ENCODE peak calls at places on chromosomes 2 and 18, in seven cellular contexts. Q is HL-60, W is astrocyte of the cerebellum, N is endodermal cell, F is cardiac fibroblast, T is IMR-90, B is colonic mucosa. A is an unnamed sample.

GRCh38 chr18:40692871-40693270 is 1262.2 kb upstream of the PIK3C3 start:
- DNase-seq in Q (no peak), W (no peak), N (no peak), F (peak), T (peak), B (no peak), A (no peak)

GRCh38 chr2:123453772-123454171 is 571.3 kb upstream of the CNTNAP5 start:
- DNase-seq in Q (no peak), W (no peak), N (no peak), F (peak), T (no peak), B (no peak), A (no peak)

GRCh38 chr2:55130849-55131248 is 80.6 kb upstream of the RTN4 start:
- DNase-seq in Q (no peak), W (no peak), N (no peak), F (no peak), T (no peak), B (no peak), A (no peak)

GRCh38 chr18:12652861-12653401 is 5.0 kb downstream of the SPIRE1 start:
- DNase-seq in Q (no peak), W (no peak), N (no peak), F (peak), T (peak), B (no peak), A (no peak)

GRCh38 chr18:70227438-70227837 is 22.0 kb upstream of the RTTN start:
- DNase-seq in Q (no peak), W (no peak), N (no peak), F (no peak), T (no peak), B (no peak), A (no peak)

GRCh38 chr2:173958198-173958846 is 6.9 kb downstream of the SP3 start:
- DNase-seq in Q (no peak), W (no peak), N (no peak), F (no peak), T (no peak), B (no peak), A (no peak)

GRCh38 chr2:86622878-86623548 is 652 bp downstream of the RNF103 start:
- DNase-seq in Q (no peak), W (no peak), N (peak), F (no peak), T (no peak), B (peak), A (peak)

GRCh38 chr2:44257781-44258180 is 17.5 kb upstream of the SLC3A1 start:
- DNase-seq in Q (no peak), W (no peak), N (no peak), F (no peak), T (no peak), B (no peak), A (no peak)

GRCh38 chr2:75505012-75505411 is 55.7 kb downstream of the EVA1A start:
- DNase-seq in Q (no peak), W (no peak), N (no peak), F (no peak), T (no peak), B (no peak), A (no peak)

GRCh38 chr2:233928594-233929351 is 11.6 kb downstream of the TRPM8 start:
- DNase-seq in Q (no peak), W (no peak), N (peak), F (peak), T (peak), B (peak), A (peak)

GRCh38 chr2:31475692-31476091 is 61.1 kb upstream of the XDH start:
- DNase-seq in Q (no peak), W (no peak), N (no peak), F (peak), T (peak), B (no peak), A (no peak)

DNA sequence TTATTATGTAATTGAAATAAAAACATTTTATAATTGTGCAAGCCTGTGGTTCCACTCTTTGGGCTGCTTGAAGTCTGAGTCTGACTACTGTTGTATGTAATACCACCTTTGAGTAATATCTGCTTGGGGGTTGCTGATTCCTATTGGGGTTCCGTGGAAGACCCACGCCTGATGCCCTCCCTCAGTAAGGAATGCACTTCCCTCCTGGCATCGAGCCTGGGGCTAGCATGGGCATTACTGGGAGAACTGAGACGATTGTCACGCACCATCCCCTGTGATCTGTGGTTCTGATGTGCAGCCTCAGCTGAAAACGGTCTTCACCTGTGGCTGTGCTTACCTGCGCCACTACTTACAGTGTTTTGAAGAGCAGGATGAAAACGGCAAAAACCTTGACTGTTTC is 32.7 kb upstream of the RBM44 start:
- DNase-seq in Q (no peak), W (no peak), N (no peak), F (no peak), T (no peak), B (no peak), A (no peak)
- H3K4me3 ChIP-seq in Q (no peak), W (no peak), N (no peak), F (no peak), T (no peak), B (no peak), A (no peak)

DNA sequence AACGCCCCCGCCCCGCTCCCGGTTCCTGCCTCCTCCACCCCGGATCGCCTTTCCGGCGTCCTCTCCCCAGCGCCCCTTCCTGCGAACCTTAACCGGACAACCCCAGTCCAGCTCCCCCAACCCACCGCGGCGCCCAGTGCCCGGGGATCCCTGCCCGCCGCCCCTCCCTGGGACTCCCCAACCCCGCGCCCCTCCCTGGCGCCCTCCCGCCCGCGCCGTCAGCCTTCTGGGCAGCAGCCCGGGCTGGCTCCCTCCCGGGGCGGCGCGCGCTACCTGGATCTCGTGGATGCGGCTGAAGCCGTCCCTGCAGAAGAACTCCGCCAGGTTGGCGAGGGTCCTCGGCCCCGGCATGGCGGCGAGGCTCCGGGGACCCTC is 396 bp downstream of the CYP27C1 start:
- DNase-seq in Q (no peak), W (no peak), N (peak), F (no peak), T (no peak), B (no peak), A (no peak)
- H3K4me3 ChIP-seq in Q (peak), W (peak), N (peak), F (peak), T (peak), B (peak), A (peak)

GRCh38 chr2:126899786-126900185 is 1.1 kb downstream of the TEX51 start:
- DNase-seq in Q (no peak), W (no peak), N (peak), F (no peak), T (no peak), B (no peak), A (no peak)

GRCh38 chr2:126901459-126901858 is 2.8 kb downstream of the TEX51 start:
- DNase-seq in Q (no peak), W (no peak), N (peak), F (no peak), T (no peak), B (no peak), A (no peak)

GRCh38 chr2:126902152-126902835 is 3.6 kb downstream of the TEX51 start:
- DNase-seq in Q (no peak), W (no peak), N (peak), F (no peak), T (no peak), B (no peak), A (no peak)

GRCh38 chr2:126900646-126901319 is 2.1 kb downstream of the TEX51 start:
- DNase-seq in Q (no peak), W (no peak), N (peak), F (no peak), T (no peak), B (no peak), A (no peak)

DNA sequence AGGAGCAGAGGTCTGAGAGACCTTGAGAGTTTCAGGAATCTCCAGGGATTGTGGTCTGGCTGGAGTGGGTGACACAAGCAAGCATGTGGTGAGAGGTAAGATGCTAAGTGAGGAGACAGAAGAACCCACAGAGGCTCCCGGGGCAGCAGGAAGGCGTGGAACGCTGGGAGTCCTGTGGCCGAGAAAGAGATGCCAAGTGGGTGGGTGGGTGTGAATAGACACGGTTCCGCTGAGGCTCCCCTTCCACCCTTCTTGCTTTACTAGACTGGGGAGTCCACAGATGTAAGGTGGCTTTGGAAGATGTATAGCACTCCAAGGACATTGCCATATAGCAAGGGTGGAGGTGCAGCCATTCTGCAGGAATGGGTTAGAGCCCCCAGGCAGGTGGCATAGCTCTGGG is 4.2 kb downstream of the TEX51 start:
- DNase-seq in Q (no peak), W (no peak), N (no peak), F (no peak), T (no peak), B (no peak), A (no peak)
- H3K4me3 ChIP-seq in Q (no peak), W (no peak), N (no peak), F (no peak), T (no peak), B (no peak), A (no peak)

GRCh38 chr18:3596324-3597158 is 146.6 kb downstream of the TGIF1 start:
- DNase-seq in Q (no peak), W (no peak), N (peak), F (peak), T (peak), B (peak), A (peak)
- H3K4me3 ChIP-seq in Q (no peak), W (no peak), N (peak), F (peak), T (no peak), B (peak), A (no peak)

GRCh38 chr2:167861574-167862193 is 385.7 kb downstream of the STK39 start:
- DNase-seq in Q (no peak), W (no peak), N (no peak), F (no peak), T (no peak), B (no peak), A (no peak)

GRCh38 chr2:167863377-167863776 is 384.0 kb downstream of the STK39 start:
- DNase-seq in Q (no peak), W (no peak), N (no peak), F (no peak), T (no peak), B (no peak), A (no peak)

GRCh38 chr2:167859676-167860075 is 387.7 kb downstream of the STK39 start:
- DNase-seq in Q (no peak), W (no peak), N (no peak), F (no peak), T (no peak), B (no peak), A (no peak)

GRCh38 chr2:167862787-167863186 is 384.6 kb downstream of the STK39 start:
- DNase-seq in Q (no peak), W (peak), N (no peak), F (peak), T (peak), B (no peak), A (no peak)

GRCh38 chr2:167862296-167862695 is 385.1 kb downstream of the STK39 start:
- DNase-seq in Q (no peak), W (no peak), N (no peak), F (no peak), T (no peak), B (no peak), A (no peak)
- H3K4me3 ChIP-seq in Q (no peak), W (no peak), N (no peak), F (no peak), T (no peak), B (no peak), A (no peak)

GRCh38 chr2:143717532-143718168 is 588.4 kb downstream of the ARHGAP15 start:
- DNase-seq in Q (no peak), W (no peak), N (no peak), F (peak), T (peak), B (no peak), A (no peak)
- H3K4me3 ChIP-seq in Q (no peak), W (no peak), N (no peak), F (no peak), T (peak), B (no peak), A (no peak)

GRCh38 chr2:181953773-181954537 is 31.7 kb upstream of the PPP1R1C start:
- DNase-seq in Q (peak), W (peak), N (peak), F (peak), T (peak), B (peak), A (peak)
- H3K4me3 ChIP-seq in Q (peak), W (peak), N (peak), F (peak), T (no peak), B (no peak), A (peak)

DNA sequence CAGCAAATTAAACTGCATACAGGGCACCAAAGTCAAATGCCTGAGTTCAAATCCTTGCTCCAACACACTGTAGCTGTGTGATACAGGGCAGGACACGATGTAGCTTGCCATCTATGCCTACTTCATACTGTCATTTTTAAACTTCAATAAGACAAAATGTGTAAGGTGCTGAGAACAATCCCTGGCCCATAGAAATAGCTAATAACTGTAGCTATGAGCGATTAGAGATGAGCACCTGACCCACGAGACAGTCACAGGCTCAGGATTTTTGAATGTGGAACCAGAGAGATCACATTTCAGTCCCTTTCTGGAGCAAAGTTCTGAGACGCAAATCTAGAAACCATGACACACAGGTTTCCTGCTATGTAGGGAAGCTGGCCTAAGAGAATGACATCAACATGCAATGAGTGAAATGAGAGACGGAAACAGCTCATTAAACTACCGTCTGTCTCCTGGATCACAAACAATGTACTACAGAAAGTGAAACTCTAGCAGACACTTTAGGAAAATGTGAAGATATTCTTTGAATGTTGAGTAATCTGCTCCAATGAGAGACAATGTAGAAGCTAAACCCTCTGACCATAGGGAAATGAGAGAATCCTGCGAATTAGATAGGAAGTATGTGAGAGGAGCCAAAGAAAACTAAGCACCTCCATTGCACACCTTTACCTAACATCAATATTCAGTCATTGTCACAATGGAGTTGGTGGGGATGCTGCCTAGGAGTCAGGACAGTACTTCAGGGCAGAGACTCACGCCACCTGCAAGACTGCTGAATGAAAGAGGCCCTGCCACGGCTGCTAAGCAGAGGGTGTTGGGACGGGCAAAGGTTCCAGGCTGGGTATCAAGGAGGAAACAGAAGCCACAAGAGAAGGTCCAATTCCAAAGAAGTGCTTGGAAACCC is 25.5 kb downstream of the B4GALT6 start:
- DNase-seq in Q (no peak), W (peak), N (no peak), F (no peak), T (no peak), B (no peak), A (no peak)
- H3K4me3 ChIP-seq in Q (no peak), W (no peak), N (no peak), F (no peak), T (no peak), B (no peak), A (no peak)

A was measured in HAP-1.